ENCODE peak calls at places on chromosomes 11 and 22, in six cellular contexts. L is foreskin fibroblast, I is hypothalamus, C is prostate gland, Z is dermis blood vessel endothelial cell, P is psoas muscle. T is an unnamed sample.

GRCh38 chr11:130847517-130847916 is 68.8 kb downstream of the SNX19 start:
- DNase-seq in L (peak), I (no peak), C (no peak), Z (no peak), P (no peak), T (no peak)

GRCh38 chr11:122584670-122585069 is 70.9 kb upstream of the UBASH3B start:
- DNase-seq in L (no peak), I (no peak), C (no peak), Z (no peak), P (no peak), T (no peak)

GRCh38 chr11:134407321-134407828 is 4.7 kb downstream of the B3GAT1 start:
- DNase-seq in L (no peak), I (no peak), C (no peak), Z (no peak), P (no peak), T (no peak)

GRCh38 chr11:113991718-113992458 is 17.0 kb downstream of the HTR3A start:
- DNase-seq in L (peak), I (no peak), C (no peak), Z (no peak), P (no peak), T (peak)

GRCh38 chr22:39898997-39899396 is 1.9 kb upstream of the GRAP2 start:
- DNase-seq in L (no peak), I (no peak), C (no peak), Z (no peak), P (no peak), T (no peak)

GRCh38 chr22:19892249-19892879 is 37.7 kb upstream of the GNB1L start:
- DNase-seq in L (no peak), I (no peak), C (no peak), Z (peak), P (no peak), T (no peak)

GRCh38 chr11:7592706-7593105 is 78.9 kb downstream of the PPFIBP2 start:
- DNase-seq in L (peak), I (no peak), C (peak), Z (no peak), P (peak), T (no peak)

GRCh38 chr11:72520815-72521214 is 86.5 kb upstream of the CLPB start:
- DNase-seq in L (no peak), I (no peak), C (no peak), Z (no peak), P (no peak), T (no peak)